ENCODE peak calls at places on chromosomes 2 and 18, in eight cellular contexts. J, S, F, K, R, X, M and P are unnamed samples.

GRCh38 chr2:205682239-205683021 is at the start of gene NRP2:
- DNase-seq in J (no peak), S (peak; percentile 79), F (peak; percentile 93), K (peak; percentile 84), R (peak; percentile 59), X (peak; percentile 86), M (peak; percentile 58), P (peak; percentile 45)

GRCh38 chr18:43789234-43790000 is 512.1 kb upstream of the SYT4 start:
- DNase-seq in J (no peak), S (no peak), F (peak; percentile 22), K (no peak), R (no peak), X (no peak), M (no peak), P (peak; percentile 4)

GRCh38 chr18:2402084-2402483 is 169.2 kb downstream of the METTL4 start:
- DNase-seq in J (no peak), S (no peak), F (no peak), K (no peak), R (no peak), X (no peak), M (no peak), P (no peak)

GRCh38 chr2:7020059-7020458 is 102.8 kb downstream of the RNF144A start:
- DNase-seq in J (no peak), S (no peak), F (no peak), K (no peak), R (no peak), X (no peak), M (no peak), P (no peak)

GRCh38 chr2:22692751-22693150 is 692.2 kb upstream of the KLHL29 start:
- DNase-seq in J (no peak), S (no peak), F (no peak), K (no peak), R (no peak), X (no peak), M (no peak), P (no peak)

GRCh38 chr18:26104037-26104436 is 13.6 kb upstream of the SS18 start:
- DNase-seq in J (no peak), S (no peak), F (no peak), K (no peak), R (no peak), X (no peak), M (no peak), P (no peak)

GRCh38 chr18:57846258-57846657 is 43.1 kb upstream of the ATP8B1 start:
- DNase-seq in J (peak; percentile 10), S (no peak), F (peak; percentile 64), K (no peak), R (peak; percentile 86), X (peak; percentile 33), M (peak; percentile 71), P (no peak)

GRCh38 chr2:189762551-189763298 is at the start of gene OSGEPL1:
- DNase-seq in J (peak; percentile 76), S (peak; percentile 93), F (peak; percentile 94), K (peak; percentile 81), R (peak; percentile 96), X (peak; percentile 94), M (peak; percentile 60), P (peak; percentile 96)

GRCh38 chr18:72895548-72895947 is 27.8 kb upstream of the NETO1 start:
- DNase-seq in J (no peak), S (no peak), F (no peak), K (no peak), R (no peak), X (peak; percentile 74), M (no peak), P (no peak)

GRCh38 chr2:195343942-195344530 is 313.0 kb upstream of the SLC39A10 start:
- DNase-seq in J (no peak), S (no peak), F (no peak), K (no peak), R (no peak), X (peak; percentile 44), M (no peak), P (no peak)

GRCh38 chr2:54619660-54620231 is 103.7 kb upstream of the EML6 start:
- DNase-seq in J (no peak), S (no peak), F (no peak), K (no peak), R (no peak), X (no peak), M (no peak), P (no peak)

GRCh38 chr2:63845866-63846265 is 4.2 kb downstream of the UGP2 start:
- DNase-seq in J (no peak), S (no peak), F (no peak), K (no peak), R (no peak), X (no peak), M (no peak), P (no peak)

GRCh38 chr18:79890638-79891037 is 60.8 kb downstream of the SLC66A2 start:
- DNase-seq in J (no peak), S (no peak), F (no peak), K (no peak), R (no peak), X (no peak), M (no peak), P (no peak)

GRCh38 chr2:162732946-162733698 is 105.4 kb downstream of the KCNH7 start:
- DNase-seq in J (no peak), S (no peak), F (peak; percentile 32), K (no peak), R (peak; percentile 50), X (peak; percentile 80), M (no peak), P (no peak)

GRCh38 chr2:159225025-159226016 is 61.2 kb downstream of the WDSUB1 start:
- DNase-seq in J (no peak), S (peak; percentile 57), F (no peak), K (no peak), R (no peak), X (no peak), M (no peak), P (no peak)

GRCh38 chr2:181742908-181743722 is 62.8 kb upstream of the NEUROD1 start:
- DNase-seq in J (no peak), S (no peak), F (peak; percentile 62), K (peak; percentile 15), R (peak; percentile 65), X (peak; percentile 55), M (peak; percentile 7), P (peak; percentile 6)

GRCh38 chr2:161136194-161136593 is 24.0 kb upstream of the TANK start:
- DNase-seq in J (no peak), S (no peak), F (no peak), K (no peak), R (no peak), X (no peak), M (no peak), P (no peak)

GRCh38 chr2:215845839-215846586 is 167.3 kb downstream of the MREG start:
- DNase-seq in J (no peak), S (no peak), F (no peak), K (no peak), R (no peak), X (no peak), M (no peak), P (no peak)

GRCh38 chr2:7685342-7686015 is 768.3 kb downstream of the RNF144A start:
- DNase-seq in J (no peak), S (no peak), F (peak; percentile 61), K (no peak), R (no peak), X (peak; percentile 54), M (no peak), P (no peak)

DNA sequence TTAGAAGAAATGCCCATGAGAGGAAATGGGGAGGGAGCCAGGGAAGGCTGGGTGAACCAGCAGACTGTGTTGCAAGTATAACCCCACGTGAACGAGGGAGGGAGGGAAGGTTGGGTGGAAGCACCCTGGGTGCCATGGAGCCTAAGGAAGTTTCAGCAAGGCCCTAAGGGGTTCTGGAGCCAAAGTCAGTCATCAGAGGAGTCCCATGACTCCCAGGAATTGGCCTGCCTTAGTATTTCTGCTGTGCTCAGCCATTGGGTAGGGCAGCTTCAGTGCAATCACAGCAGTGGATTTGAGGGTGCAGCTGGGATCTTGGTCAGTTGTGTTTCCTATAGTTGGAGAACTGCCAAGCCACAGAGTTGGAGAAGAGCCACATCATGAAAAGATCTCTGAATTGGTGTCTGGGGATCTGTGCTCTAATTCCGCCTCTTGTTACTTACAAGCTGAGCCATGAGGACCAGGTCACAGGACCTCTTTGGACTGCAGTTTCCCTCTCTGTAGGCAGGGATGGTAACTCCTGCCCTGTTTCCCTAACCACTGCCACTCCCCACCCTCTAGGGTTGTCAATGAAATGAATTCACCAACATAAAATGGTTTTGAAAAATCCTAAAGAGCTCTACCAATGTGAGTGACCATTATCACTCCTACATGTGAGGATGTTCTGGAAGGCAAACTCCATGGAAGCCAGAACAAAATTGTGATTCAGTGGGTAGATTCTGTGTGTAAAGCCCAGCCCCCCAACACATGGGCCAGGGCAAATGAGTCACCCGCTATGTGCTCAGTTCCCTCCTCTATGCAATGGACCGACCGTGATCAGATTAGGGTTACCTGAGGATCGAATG is 108.9 kb downstream of the CLIP4 start:
- DNase-seq in J (no peak), S (no peak), F (no peak), K (no peak), R (no peak), X (peak; percentile 77), M (no peak), P (peak; percentile 37)
- H3K27ac ChIP-seq in J (no peak overlapping the region), S (no peak overlapping the region), F (no peak overlapping the region), K (no peak overlapping the region), R (no peak overlapping the region), X (no peak overlapping the region), M (no peak overlapping the region), P (no peak overlapping the region)

GRCh38 chr2:11422901-11423435 is 43.0 kb downstream of the E2F6 start:
- DNase-seq in J (no peak), S (no peak), F (no peak), K (no peak), R (no peak), X (no peak), M (no peak), P (no peak)
- H3K27ac ChIP-seq in J (no peak overlapping the region), S (no peak overlapping the region), F (no peak overlapping the region), K (no peak overlapping the region), R (no peak overlapping the region), X (no peak overlapping the region), M (no peak overlapping the region), P (no peak overlapping the region)

DNA sequence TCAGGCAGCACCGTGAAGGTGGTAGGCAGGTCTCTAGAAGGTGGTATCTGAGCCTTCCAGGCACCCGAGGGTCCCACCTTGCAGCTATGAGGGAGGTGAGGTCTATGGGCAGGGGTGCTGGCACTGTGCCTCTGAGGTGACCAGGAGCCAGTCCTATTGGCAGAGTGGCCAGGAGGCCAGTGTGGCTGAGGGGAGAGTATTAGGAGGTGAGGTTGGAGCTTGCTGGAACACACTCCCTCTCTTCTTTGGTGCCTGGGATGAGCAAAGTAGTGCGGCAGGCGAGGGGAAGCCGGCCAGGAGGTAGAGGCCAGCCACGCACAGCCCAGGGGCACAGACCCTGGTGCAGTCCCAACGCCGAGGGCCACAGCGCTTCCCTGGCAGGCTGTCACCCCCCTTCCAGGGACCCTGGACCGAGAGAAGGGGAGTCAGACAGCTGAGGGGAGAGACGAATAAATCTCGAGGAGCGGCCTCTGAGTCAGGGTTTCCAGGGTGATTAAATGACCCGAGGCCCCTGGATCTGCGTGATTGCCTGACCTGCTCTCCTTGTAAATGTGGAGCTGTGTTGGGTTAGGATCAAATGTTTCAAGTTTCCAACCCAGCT is 167.1 kb downstream of the SEPTIN10 start:
- DNase-seq in J (no peak), S (no peak), F (no peak), K (no peak), R (no peak), X (no peak), M (no peak), P (no peak)
- H3K27ac ChIP-seq in J (no peak overlapping the region), S (peak overlapping the region; percentile 19), F (peak overlapping the region; percentile 5), K (no peak overlapping the region), R (no peak overlapping the region), X (no peak overlapping the region), M (no peak overlapping the region), P (peak overlapping the region; percentile 80)

DNA sequence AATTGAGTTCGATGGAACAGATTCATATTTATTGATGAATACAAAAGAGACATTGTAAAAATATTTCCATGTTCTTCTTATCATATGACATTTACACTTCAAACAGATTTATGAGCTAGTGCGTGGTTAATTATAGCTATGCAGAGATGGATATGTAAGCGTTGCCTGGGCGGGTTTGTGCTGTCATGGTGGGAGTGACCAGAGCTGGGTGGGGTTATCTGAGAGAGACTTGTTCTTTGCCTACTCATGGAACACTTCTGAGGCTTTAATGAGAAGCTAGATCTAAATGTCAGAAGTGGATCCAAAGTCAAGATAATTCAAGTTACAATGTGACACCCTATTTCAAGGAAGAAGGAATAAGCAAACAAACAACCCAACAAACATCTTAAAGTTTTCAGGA is 162.3 kb upstream of the ZEB2 start:
- DNase-seq in J (peak; percentile 39), S (no peak), F (no peak), K (no peak), R (no peak), X (no peak), M (no peak), P (no peak)
- H3K27ac ChIP-seq in J (peak overlapping the region; percentile 55), S (no peak overlapping the region), F (no peak overlapping the region), K (no peak overlapping the region), R (no peak overlapping the region), X (peak overlapping the region; percentile 22), M (no peak overlapping the region), P (no peak overlapping the region)